ENCODE peak calls at places on chromosomes 5 and 9, in six cellular contexts. V is ovary, C is thyroid gland, J is lung, L is neural progenitor cell, R is cardiac muscle cell. S is an unnamed sample.

GRCh38 chr5:163193886-163194285 is 243.5 kb upstream of the CCNG1 start:
- DNase-seq in C (no peak), L (no peak), R (no peak), V (no peak), J (no peak), S (no peak)

GRCh38 chr9:129166962-129167557 is 11.0 kb downstream of the IER5L start:
- DNase-seq in L (no peak), R (no peak), J (peak), V (peak), C (peak), S (peak)

GRCh38 chr5:42767491-42768105 is 11.0 kb downstream of the CCDC152 start:
- DNase-seq in J (no peak), R (peak), C (no peak), L (peak), V (no peak), S (peak)

GRCh38 chr9:6915635-6916034 is 157.9 kb downstream of the KDM4C start:
- DNase-seq in J (no peak), L (peak), V (no peak), C (no peak), R (peak), S (no peak)

GRCh38 chr5:68685861-68686260 is 408.0 kb upstream of the SLC30A5 start:
- DNase-seq in J (no peak), C (no peak), L (no peak), R (no peak), V (no peak), S (no peak)

GRCh38 chr5:141850183-141850768 is 27.9 kb downstream of the PCDH1 start:
- DNase-seq in V (peak), L (peak), J (peak), C (peak), R (peak), S (peak)

GRCh38 chr5:127447822-127448221 is 69.6 kb upstream of the PRRC1 start:
- DNase-seq in C (no peak), V (no peak), J (no peak), R (no peak), L (no peak), S (peak)

GRCh38 chr5:107389130-107389553 is 281.6 kb downstream of the EFNA5 start:
- DNase-seq in L (no peak), R (no peak), C (no peak), J (no peak), V (no peak), S (peak)

GRCh38 chr5:52728201-52728600 is 59.5 kb upstream of the ITGA1 start:
- DNase-seq in J (no peak), C (no peak), L (no peak), V (no peak), R (no peak), S (no peak)

GRCh38 chr9:68780735-68781134 is 75.7 kb downstream of the PIP5K1B start:
- DNase-seq in V (no peak), C (no peak), J (no peak), R (no peak), L (peak), S (no peak)

DNA sequence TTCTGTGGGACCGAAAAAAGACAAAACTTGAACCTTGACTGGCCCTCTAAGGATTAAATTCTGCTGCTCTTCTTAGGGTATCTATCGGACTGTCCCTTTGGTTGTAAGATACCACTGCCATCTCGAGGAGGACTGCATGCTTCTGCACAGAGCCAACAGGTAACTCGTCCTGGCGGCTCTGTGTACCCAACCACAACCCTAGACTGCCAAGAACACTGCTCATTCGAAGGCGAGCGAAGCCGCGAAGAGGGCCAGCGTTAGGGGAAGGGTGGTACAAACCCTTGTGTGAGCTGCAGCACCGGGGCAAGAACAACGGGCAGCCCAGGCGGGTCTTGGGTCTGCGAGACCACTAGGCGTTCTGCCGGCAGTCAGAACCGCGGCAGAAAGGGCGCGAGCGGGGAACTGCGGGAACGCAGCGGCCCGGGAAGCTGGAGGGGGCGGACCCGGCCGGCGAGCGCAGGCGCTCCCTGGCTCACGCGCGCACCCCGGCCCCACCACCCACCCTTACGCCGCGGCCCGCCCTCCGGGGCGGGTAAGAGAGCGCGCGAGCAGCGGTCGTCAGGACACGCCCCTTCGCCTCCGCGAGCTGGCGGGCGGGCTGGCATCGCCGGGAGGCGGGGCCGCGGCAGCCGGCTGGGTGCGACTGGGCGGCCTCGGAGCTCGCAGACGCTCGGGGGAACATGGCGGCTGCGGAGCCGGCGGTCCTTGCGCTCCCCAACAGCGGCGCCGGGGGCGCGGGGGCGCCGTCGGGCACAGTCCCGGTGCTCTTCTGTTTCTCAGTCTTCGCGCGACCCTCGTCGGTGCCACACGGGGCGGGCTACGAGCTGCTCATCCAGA is at the start of gene ISOC1:
- DNase-seq in J (peak), R (peak), L (peak), C (peak), V (peak), S (peak)
- TF ChIP-seq CTCF in J (no peak), R (no peak), L (peak), C (no peak), V (no peak), S (no peak)

GRCh38 chr5:111224561-111224989 is 391 bp downstream of the CAMK4 start:
- DNase-seq in R (no peak), J (no peak), L (no peak), V (peak), C (no peak), S (no peak)

GRCh38 chr5:111225926-111226325 is 1.7 kb downstream of the CAMK4 start:
- DNase-seq in C (no peak), V (no peak), J (no peak), L (no peak), R (no peak), S (no peak)

GRCh38 chr5:111223086-111223789 is 946 bp upstream of the CAMK4 start:
- DNase-seq in C (no peak), V (no peak), R (no peak), L (no peak), J (no peak), S (no peak)

GRCh38 chr5:111226556-111226955 is 2.4 kb downstream of the CAMK4 start:
- DNase-seq in R (no peak), C (no peak), L (no peak), V (no peak), J (no peak), S (no peak)

DNA sequence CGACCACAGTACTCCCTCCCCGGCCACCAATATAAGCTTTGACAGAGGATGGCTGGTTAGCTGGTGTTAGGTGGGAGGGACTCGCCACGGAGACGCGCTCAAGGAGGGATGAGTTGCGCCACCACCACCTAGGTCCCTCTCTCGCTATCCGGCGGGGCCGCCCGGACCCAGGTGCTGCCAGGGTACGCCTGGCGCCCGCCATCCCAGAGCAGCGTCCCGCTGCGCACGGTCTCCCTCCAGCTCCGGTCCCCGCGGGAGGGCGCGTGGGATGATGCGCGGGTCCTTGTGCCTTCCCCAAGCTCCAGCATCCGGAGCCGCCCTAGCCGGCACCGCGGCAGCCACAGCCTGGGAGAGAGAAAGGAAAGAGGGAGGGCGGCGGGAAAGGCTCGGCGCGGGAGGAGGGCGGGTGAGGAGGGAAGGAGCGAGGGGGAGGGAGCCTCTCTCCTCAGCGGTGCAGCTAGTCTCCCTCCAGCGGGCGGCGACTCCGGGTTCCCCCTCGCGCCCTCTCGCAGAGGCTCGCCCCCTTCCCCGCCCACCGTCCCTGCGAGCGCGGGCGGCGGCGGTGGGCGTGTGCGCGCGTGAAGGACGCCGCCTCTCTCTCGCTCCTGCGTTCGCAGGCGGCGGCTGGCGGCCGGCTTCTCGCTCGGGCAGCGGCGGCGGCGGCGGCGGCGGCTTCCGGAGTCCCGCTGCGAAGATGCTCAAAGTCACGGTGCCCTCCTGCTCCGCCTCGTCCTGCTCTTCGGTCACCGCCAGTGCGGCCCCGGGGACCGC is at the start of gene CAMK4:
- DNase-seq in C (peak), R (peak), J (peak), L (peak), V (peak), S (peak)
- TF ChIP-seq CTCF in C (peak), R (no peak), J (no peak), L (peak), V (no peak), S (no peak)

GRCh38 chr5:145347026-145347616 is 488.0 kb downstream of the PRELID2 start:
- DNase-seq in R (peak), L (peak), C (no peak), J (no peak), V (no peak), S (peak)
- TF ChIP-seq CTCF in R (peak), L (peak), C (peak), J (no peak), V (no peak), S (peak)

GRCh38 chr5:524442-525163 is at the start of gene SLC9A3:
- DNase-seq in R (no peak), V (no peak), C (no peak), J (no peak), L (no peak), S (no peak)
- TF ChIP-seq CTCF in R (no peak), V (no peak), C (no peak), J (no peak), L (no peak), S (no peak)

GRCh38 chr5:20335978-20336377 is 348.0 kb upstream of the CDH18 start:
- DNase-seq in J (no peak), L (peak), V (no peak), C (no peak), R (no peak), S (no peak)
- TF ChIP-seq CTCF in J (no peak), L (peak), V (no peak), C (no peak), R (no peak), S (no peak)

S was measured in foreskin fibroblast.